ENCODE peak calls at places on chromosomes 13 and 19, in four cellular contexts. Z is epithelial cell of esophagus; F is fibroblast of the aortic adventitia; G is CD8-positive, alpha-beta T cell. S is an unnamed sample.
A peak's percentile ranks its signal among the peaks of the same experiment; 100 is the strongest.

GRCh38 chr13:41145136-41145908 is 12.7 kb upstream of the KBTBD6 start:
- DNase-seq in Z (peak; percentile 87), G (no peak), F (peak; percentile 32), S (no peak)

GRCh38 chr19:43923875-43924274 is 11.2 kb downstream of the ZNF45 start:
- DNase-seq in F (no peak), Z (no peak), G (no peak), S (no peak)

GRCh38 chr13:64529874-64530485 is 2700.2 kb downstream of the PCDH9 start:
- DNase-seq in Z (peak; percentile 17), G (no peak), F (peak; percentile 28), S (peak; percentile 2)

GRCh38 chr13:108895220-108895704 is 265.9 kb downstream of the MYO16 start:
- DNase-seq in G (no peak), F (peak; percentile 69), Z (peak; percentile 77), S (peak; percentile 47)

GRCh38 chr13:105814902-105815250 is 720.6 kb downstream of the EFNB2 start:
- DNase-seq in G (no peak), Z (no peak), F (no peak), S (no peak)

GRCh38 chr13:40206241-40207109 is 460.0 kb downstream of the FOXO1 start:
- DNase-seq in F (peak; percentile 80), G (peak; percentile 84), Z (peak; percentile 99), S (peak; percentile 70)

GRCh38 chr13:44739120-44739519 is 163.0 kb upstream of the TSC22D1 start:
- DNase-seq in Z (no peak), F (no peak), G (no peak), S (no peak)

GRCh38 chr13:48222358-48223015 is 10.5 kb upstream of the ITM2B start:
- DNase-seq in G (no peak), F (peak; percentile 78), Z (no peak), S (no peak)

GRCh38 chr13:46207828-46208227 is 3.9 kb upstream of the LRRC63 start:
- DNase-seq in F (no peak), Z (no peak), G (no peak), S (no peak)

GRCh38 chr13:39353988-39354387 is 249.0 kb downstream of the LHFPL6 start:
- DNase-seq in F (peak; percentile 60), G (no peak), Z (peak; percentile 86), S (no peak)

GRCh38 chr19:49542446-49542845 is 14.6 kb downstream of the RCN3 start:
- DNase-seq in G (no peak), Z (no peak), F (no peak), S (no peak)

GRCh38 chr13:32978278-32978677 is 37.9 kb upstream of the KL start:
- DNase-seq in G (no peak), Z (no peak), F (no peak), S (no peak)

GRCh38 chr19:36686365-36687213 is 823 bp upstream of the ZNF567 start:
- DNase-seq in F (peak; percentile 14), G (no peak), Z (peak; percentile 23), S (no peak)

GRCh38 chr19:21202865-21203494 is 61.1 kb downstream of the ZNF431 start:
- DNase-seq in G (no peak), F (peak; percentile 14), Z (peak; percentile 60), S (peak; percentile 13)

GRCh38 chr13:39133781-39134180 is 95.5 kb downstream of the NHLRC3 start:
- DNase-seq in F (no peak), Z (no peak), G (no peak), S (no peak)

GRCh38 chr19:16112778-16113177 is 1.1 kb downstream of the RAB8A start:
- DNase-seq in F (no peak), G (no peak), Z (no peak), S (peak; percentile 34)

GRCh38 chr19:2540646-2541454 is 64.9 kb downstream of the GADD45B start:
- DNase-seq in Z (peak; percentile 97), G (no peak), F (peak; percentile 98), S (no peak)

GRCh38 chr19:3054972-3055740 is 7.1 kb downstream of the TLE5 start:
- DNase-seq in Z (peak; percentile 88), F (no peak), G (no peak), S (no peak)

GRCh38 chr13:44364601-44365000 is 9.0 kb upstream of the SERP2 start:
- DNase-seq in G (no peak), Z (peak; percentile 79), F (peak; percentile 25), S (no peak)

GRCh38 chr19:15199219-15199651 is 1.6 kb downstream of the NOTCH3 start:
- DNase-seq in Z (no peak), F (no peak), G (no peak), S (no peak)

GRCh38 chr13:44003481-44003880 is 123.8 kb downstream of the LACC1 start:
- DNase-seq in F (no peak), G (no peak), Z (no peak), S (no peak)

GRCh38 chr13:59790626-59791025 is 373.1 kb downstream of the DIAPH3 start:
- DNase-seq in G (no peak), F (peak; percentile 33), Z (no peak), S (no peak)

GRCh38 chr13:98173431-98173921 is 3.6 kb downstream of the RNF113B start:
- DNase-seq in F (peak; percentile 90), G (no peak), Z (peak; percentile 52), S (no peak)

GRCh38 chr13:28059214-28059613 is 41.2 kb downstream of the FLT3 start:
- DNase-seq in G (peak; percentile 55), Z (peak; percentile 49), F (peak; percentile 7), S (peak; percentile 65)

GRCh38 chr13:77523386-77523785 is 12.1 kb upstream of the SCEL start:
- DNase-seq in F (no peak), Z (no peak), G (no peak), S (no peak)

GRCh38 chr13:47796816-47797215 is 204.3 kb downstream of the SUCLA2 start:
- DNase-seq in F (no peak), Z (no peak), G (no peak), S (no peak)

GRCh38 chr13:27355894-27356293 is 68.5 kb upstream of the GTF3A start:
- DNase-seq in G (no peak), Z (no peak), F (no peak), S (no peak)

GRCh38 chr13:19818223-19818842 is 35.6 kb upstream of the PSPC1 start:
- DNase-seq in F (no peak), G (peak; percentile 54), Z (peak; percentile 77), S (peak; percentile 25)

GRCh38 chr13:47708386-47708785 is 292.7 kb downstream of the SUCLA2 start:
- DNase-seq in F (peak; percentile 9), Z (peak; percentile 42), G (no peak), S (no peak)

GRCh38 chr19:57465680-57466381 is 8.9 kb upstream of the VN1R1 start:
- DNase-seq in G (no peak), F (peak; percentile 30), Z (peak; percentile 40), S (peak; percentile 62)

GRCh38 chr19:13734751-13735150 is 29.6 kb upstream of the MRI1 start:
- DNase-seq in F (no peak), Z (no peak), G (no peak), S (no peak)

GRCh38 chr19:30158067-30158892 is 213.9 kb upstream of the ZNF536 start:
- DNase-seq in F (no peak), G (no peak), Z (no peak), S (no peak)
- TF ChIP-seq CTCF in F (no peak), G (no peak), Z (no peak), S (no peak)

GRCh38 chr19:45790942-45791341 is 1.7 kb downstream of the DMWD start:
- DNase-seq in F (no peak), Z (no peak), G (peak; percentile 58), S (peak; percentile 44)
- H3K4me3 ChIP-seq in F (peak overlapping the region; percentile 93), Z (no peak overlapping the region), G (no peak overlapping the region), S (no peak overlapping the region)

GRCh38 chr13:75482070-75482819 is at the start of gene TBC1D4:
- DNase-seq in F (peak; percentile 86), Z (peak; percentile 88), G (peak; percentile 67), S (peak; percentile 89)
- TF ChIP-seq CTCF in F (peak; percentile 86), Z (peak; percentile 79), G (peak; percentile 47), S (peak; percentile 75)

GRCh38 chr19:32673573-32673972 is 1.4 kb downstream of the ANKRD27 start:
- DNase-seq in G (no peak), Z (no peak), F (no peak), S (no peak)
- H3K4me3 ChIP-seq in G (no peak overlapping the region), Z (peak overlapping the region; percentile 77), F (peak overlapping the region; percentile 9), S (peak overlapping the region; percentile 73)

DNA sequence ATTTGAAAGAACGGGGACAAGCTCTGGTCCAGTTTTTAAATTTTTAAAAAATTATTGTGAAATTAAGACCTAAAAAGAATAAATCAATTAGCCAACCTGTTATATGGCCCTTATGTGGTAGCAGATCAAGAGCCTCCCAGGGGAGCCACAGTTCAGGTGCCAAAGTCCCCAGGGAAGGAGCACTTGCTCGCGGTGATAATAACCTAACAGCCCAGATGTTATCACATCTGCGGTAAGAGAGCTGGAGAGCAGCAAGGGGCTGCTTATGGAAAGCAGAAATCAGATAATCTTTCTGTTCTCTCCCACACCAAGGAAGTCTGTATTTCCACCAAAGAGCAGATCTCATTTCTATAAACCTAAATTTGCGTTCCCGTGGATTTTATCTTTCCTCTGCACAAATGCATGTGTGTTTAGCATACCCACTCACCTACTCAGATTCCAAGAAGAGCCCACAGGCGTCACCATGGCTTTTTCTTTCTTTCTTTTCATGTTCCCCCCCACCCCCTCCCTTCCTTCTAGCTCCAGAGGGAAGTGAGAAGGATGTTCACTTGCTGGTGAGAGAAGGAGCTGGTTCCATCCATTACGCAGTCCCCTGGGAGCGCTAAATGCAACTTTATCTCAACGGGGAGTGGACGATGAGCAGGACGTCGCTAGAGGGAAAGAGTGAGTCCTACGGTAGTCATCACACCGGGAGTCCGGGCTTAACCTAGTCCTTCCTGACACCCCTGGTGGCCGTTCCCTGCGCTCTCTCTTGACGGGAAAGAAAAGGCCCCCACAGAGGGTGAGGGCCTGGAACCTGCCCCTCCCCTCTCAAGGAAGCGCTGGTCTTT is 1.6 kb upstream of the POU4F1 start:
- DNase-seq in Z (peak; percentile 62), G (no peak), F (no peak), S (no peak)
- TF ChIP-seq CTCF in Z (peak; percentile 3), G (no peak), F (no peak), S (no peak)

S was measured in GM12865.